ENCODE peak calls at places on chromosome 3, in five cellular contexts. H, W, R, B and G are unnamed samples.

GRCh38 chr3:122992628-122993570 is 34.7 kb downstream of the SEMA5B start:
- DNase-seq in H (no peak), W (no peak), R (peak; percentile 66), B (no peak), G (no peak)

GRCh38 chr3:89145995-89146394 is 38.6 kb downstream of the EPHA3 start:
- DNase-seq in H (no peak), W (peak; percentile 45), R (no peak), B (no peak), G (peak; percentile 39)

GRCh38 chr3:184514151-184514490 is 47.5 kb upstream of the EPHB3 start:
- DNase-seq in H (no peak), W (no peak), R (no peak), B (no peak), G (no peak)

GRCh38 chr3:114143817-114144216 is 35.0 kb downstream of the DRD3 start:
- DNase-seq in H (no peak), W (no peak), R (no peak), B (no peak), G (no peak)

GRCh38 chr3:122609798-122610559 is 32.5 kb downstream of the PARP15 start:
- DNase-seq in H (no peak), W (peak; percentile 45), R (no peak), B (peak; percentile 13), G (peak; percentile 43)

GRCh38 chr3:69200384-69201068 is 78.1 kb upstream of the LMOD3 start:
- DNase-seq in H (no peak), W (peak; percentile 5), R (no peak), B (no peak), G (peak; percentile 32)

GRCh38 chr3:118578559-118578958 is 456.1 kb downstream of the IGSF11 start:
- DNase-seq in H (no peak), W (no peak), R (no peak), B (no peak), G (no peak)

GRCh38 chr3:11835028-11835639 is 11.6 kb downstream of the TAMM41 start:
- DNase-seq in H (no peak), W (no peak), R (no peak), B (no peak), G (no peak)

GRCh38 chr3:40292637-40293036 is 16.9 kb upstream of the EIF1B start:
- DNase-seq in H (no peak), W (no peak), R (no peak), B (no peak), G (no peak)

GRCh38 chr3:12395349-12396012 is 88.8 kb upstream of the TSEN2 start:
- DNase-seq in H (no peak), W (no peak), R (no peak), B (no peak), G (no peak)

GRCh38 chr3:114880078-114880477 is 267.0 kb downstream of the ZBTB20 start:
- DNase-seq in H (no peak), W (peak; percentile 69), R (no peak), B (peak; percentile 91), G (no peak)

GRCh38 chr3:22908974-22909507 is 294.1 kb upstream of the UBE2E2 start:
- DNase-seq in H (no peak), W (no peak), R (no peak), B (no peak), G (no peak)

GRCh38 chr3:149553781-149554451 is 79.4 kb downstream of the TM4SF4 start:
- DNase-seq in H (no peak), W (peak; percentile 98), R (peak; percentile 74), B (no peak), G (peak; percentile 85)

GRCh38 chr3:128936341-128936740 is 56.9 kb downstream of the ACAD9 start:
- DNase-seq in H (no peak), W (no peak), R (no peak), B (no peak), G (no peak)

GRCh38 chr3:59374812-59375211 is 325.0 kb upstream of the CFAP20DC start:
- DNase-seq in H (no peak), W (no peak), R (no peak), B (no peak), G (no peak)

GRCh38 chr3:115792206-115792955 is 169.1 kb downstream of the GAP43 start:
- DNase-seq in H (no peak), W (no peak), R (no peak), B (no peak), G (no peak)

DNA sequence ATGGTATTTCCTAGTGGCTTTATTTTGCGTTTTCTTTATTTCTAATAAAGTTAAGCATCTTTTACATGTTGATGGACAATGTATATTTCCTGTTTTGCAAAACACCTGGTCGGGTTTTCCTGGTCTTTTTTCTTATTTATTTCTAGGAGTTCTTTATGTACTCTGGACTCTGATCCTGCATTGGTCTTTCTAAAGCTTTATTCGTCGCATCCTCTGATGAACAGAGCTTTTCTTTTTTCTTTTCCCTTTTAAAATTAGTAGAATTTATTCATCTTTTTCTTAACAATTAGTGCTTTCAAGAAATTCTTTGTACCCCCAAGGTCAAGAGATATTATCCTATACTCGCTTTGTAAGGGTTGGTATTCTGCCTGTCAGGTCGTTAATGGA is 32.2 kb downstream of the ZDHHC19 start:
- DNase-seq in H (no peak), W (no peak), R (no peak), B (no peak), G (no peak)
- H3K4me3 ChIP-seq in H (no peak overlapping the region), W (no peak overlapping the region), R (no peak overlapping the region), B (no peak overlapping the region), G (no peak overlapping the region)

GRCh38 chr3:46844397-46844796 is 18.8 kb downstream of the MYL3 start:
- DNase-seq in H (no peak), W (no peak), R (no peak), B (no peak), G (no peak)

GRCh38 chr3:46845860-46846623 is 17.2 kb downstream of the MYL3 start:
- DNase-seq in H (peak; percentile 95), W (peak; percentile 43), R (peak; percentile 84), B (no peak), G (no peak)

GRCh38 chr3:46845397-46845859 is 17.8 kb downstream of the MYL3 start:
- DNase-seq in H (peak; percentile 92), W (peak; percentile 81), R (peak; percentile 85), B (no peak), G (peak; percentile 59)

GRCh38 chr3:46843508-46843907 is 19.7 kb downstream of the MYL3 start:
- DNase-seq in H (no peak), W (no peak), R (no peak), B (no peak), G (no peak)

DNA sequence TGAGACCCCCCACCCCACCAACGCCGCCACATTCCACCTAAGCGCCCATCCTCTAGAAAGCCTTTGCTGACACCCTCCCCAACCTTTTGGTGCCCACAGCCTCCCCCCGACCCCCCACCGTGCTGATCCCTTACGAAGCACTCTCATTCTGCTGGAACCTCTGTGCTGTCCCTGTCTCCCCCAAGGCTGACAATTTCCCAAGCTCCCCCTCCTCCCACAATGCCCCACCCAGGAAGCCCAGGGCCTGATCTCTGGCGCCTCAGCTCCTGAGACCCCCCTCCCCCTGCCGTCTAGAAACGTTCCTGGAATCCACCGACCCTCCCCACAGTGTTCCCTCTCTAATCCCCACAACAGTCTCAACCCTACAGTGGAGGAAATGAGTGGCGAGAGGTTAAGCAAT is 18.4 kb downstream of the MYL3 start:
- DNase-seq in H (no peak), W (no peak), R (no peak), B (no peak), G (no peak)
- TF ChIP-seq CTCF in H (no peak), W (no peak), R (no peak), B (no peak), G (no peak)

GRCh38 chr3:108301695-108302404 is 5.5 kb downstream of the HHLA2 start:
- DNase-seq in H (no peak), W (no peak), R (no peak), B (no peak), G (no peak)
- H3K4me3 ChIP-seq in H (no peak overlapping the region), W (no peak overlapping the region), R (no peak overlapping the region), B (no peak overlapping the region), G (no peak overlapping the region)

DNA sequence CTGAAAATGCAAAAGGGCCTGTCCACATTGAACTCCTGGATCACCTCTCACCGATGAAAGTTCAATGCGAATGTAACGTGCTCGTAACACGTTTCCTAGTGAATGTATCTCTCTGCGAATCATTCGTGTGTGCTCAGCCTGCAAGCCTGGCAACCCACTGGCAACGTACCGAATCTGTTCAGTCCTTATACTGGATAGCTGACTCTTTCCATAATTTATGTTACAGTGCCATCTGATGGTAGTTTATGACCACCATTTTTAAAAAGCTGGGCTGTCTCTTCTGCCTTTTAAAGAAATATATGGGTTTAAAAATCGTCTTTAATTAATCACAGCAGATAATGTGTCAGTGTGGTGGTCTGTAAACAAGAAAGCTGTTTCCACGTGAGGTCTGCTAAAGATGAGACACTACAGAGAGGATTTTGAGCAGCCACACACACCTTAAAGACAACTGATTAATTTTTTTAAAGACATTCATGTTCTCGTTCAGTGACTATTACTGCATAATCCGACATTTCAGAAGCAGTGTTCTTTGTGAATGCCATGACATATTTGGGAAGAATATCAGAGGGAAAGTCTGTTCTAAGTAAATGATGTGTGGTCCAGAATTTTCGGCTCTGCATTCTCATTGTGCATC is 69.4 kb upstream of the FOXP1 start:
- DNase-seq in H (no peak), W (peak; percentile 29), R (peak; percentile 70), B (peak; percentile 4), G (no peak)
- TF ChIP-seq CTCF in H (peak; percentile 34), W (peak; percentile 41), R (peak; percentile 42), B (peak; percentile 60), G (peak; percentile 31)

GRCh38 chr3:179224584-179224983 is 26.3 kb downstream of the KCNMB3 start:
- DNase-seq in H (no peak), W (no peak), R (no peak), B (no peak), G (no peak)
- H3K4me3 ChIP-seq in H (no peak overlapping the region), W (no peak overlapping the region), R (no peak overlapping the region), B (no peak overlapping the region), G (no peak overlapping the region)

GRCh38 chr3:166900866-166901577 is 479.1 kb downstream of the ZBBX start:
- DNase-seq in H (no peak), W (no peak), R (no peak), B (no peak), G (no peak)

GRCh38 chr3:166902374-166902773 is 477.7 kb downstream of the ZBBX start:
- DNase-seq in H (no peak), W (no peak), R (no peak), B (no peak), G (no peak)
- TF ChIP-seq CTCF in H (no peak), W (no peak), R (no peak), B (peak; percentile 35), G (no peak)

DNA sequence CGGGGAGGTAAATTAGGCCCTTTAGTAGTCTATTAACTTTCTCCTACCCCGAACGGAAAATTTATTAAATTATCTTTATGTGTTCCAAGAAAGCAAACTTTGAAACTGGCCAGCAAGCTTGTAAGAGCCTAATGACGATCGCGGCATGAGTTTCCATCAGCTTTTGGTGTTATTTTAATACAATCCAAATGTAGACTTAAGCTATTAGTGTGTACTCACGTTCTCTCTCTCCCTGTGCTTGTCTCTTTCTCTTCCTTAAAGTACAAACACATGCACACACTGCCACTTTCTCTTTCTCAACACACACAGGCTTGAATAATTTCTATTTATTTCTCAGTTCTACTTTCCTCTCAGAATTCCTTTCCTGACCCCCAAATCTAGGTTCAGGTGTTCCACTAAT is 108.8 kb upstream of the MME start:
- DNase-seq in H (no peak), W (no peak), R (no peak), B (no peak), G (no peak)
- H3K4me3 ChIP-seq in H (no peak overlapping the region), W (no peak overlapping the region), R (no peak overlapping the region), B (no peak overlapping the region), G (no peak overlapping the region)

DNA sequence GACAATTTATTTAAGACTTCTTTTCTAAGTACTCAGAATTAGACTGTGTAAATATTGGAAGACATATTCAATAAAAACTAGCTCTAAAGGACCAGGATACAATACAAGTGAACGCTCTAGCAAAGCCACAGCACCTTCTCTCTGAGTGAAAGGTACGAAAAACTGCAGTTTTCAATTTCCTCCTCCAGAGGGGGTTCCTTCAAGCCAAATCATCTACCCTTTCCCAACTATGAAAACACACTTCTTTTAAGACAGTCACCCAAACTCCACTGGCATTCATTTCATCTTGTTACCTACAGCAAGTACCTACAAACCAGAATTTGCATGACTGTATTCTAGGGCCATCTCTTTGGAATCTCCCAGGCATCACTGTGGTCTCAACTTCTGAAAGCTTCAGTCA is 165.8 kb downstream of the ERC2 start:
- DNase-seq in H (no peak), W (no peak), R (no peak), B (no peak), G (no peak)
- TF ChIP-seq CTCF in H (no peak), W (peak; percentile 54), R (no peak), B (peak; percentile 40), G (peak; percentile 36)